ENCODE peak calls at places on chromosomes 16 and 17, in ten cellular contexts. Y, Q, D, C, N, V, B, A, R and O are unnamed samples.
A peak's percentile ranks its signal among the peaks of the same experiment; 100 is the strongest.

GRCh38 chr17:57396515-57396921 is 140.2 kb downstream of the MSI2 start:
- DNase-seq in N (no peak), B (no peak), V (no peak), A (no peak), C (no peak), R (no peak), Q (no peak), D (no peak), Y (no peak), O (peak; percentile 68)

GRCh38 chr17:69367298-69367697 is 40.4 kb upstream of the ABCA5 start:
- DNase-seq in N (no peak), B (no peak), A (no peak), Q (no peak), Y (no peak), D (no peak), R (peak; percentile 25), V (no peak), C (no peak), O (no peak)

GRCh38 chr17:43572368-43572980 is 26.3 kb upstream of the ETV4 start:
- DNase-seq in N (no peak), A (no peak), Q (no peak), B (no peak), D (peak; percentile 57), C (no peak), V (no peak), R (no peak), Y (no peak), O (no peak)

GRCh38 chr16:57277586-57277985 is 6.9 kb downstream of the PLLP start:
- DNase-seq in D (peak; percentile 73), Q (no peak), V (peak; percentile 53), N (peak; percentile 27), R (peak; percentile 56), A (no peak), C (peak; percentile 77), Y (no peak), B (peak; percentile 90), O (no peak)

GRCh38 chr16:72924918-72925630 is 122.9 kb downstream of the ZFHX3 start:
- DNase-seq in B (no peak), R (no peak), V (no peak), C (peak; percentile 85), A (no peak), Q (no peak), D (no peak), Y (peak; percentile 84), N (no peak), O (no peak)

GRCh38 chr17:56317351-56318208 is 164.3 kb downstream of the ANKFN1 start:
- DNase-seq in Y (no peak), B (no peak), A (no peak), Q (no peak), N (no peak), C (no peak), R (no peak), D (no peak), V (no peak), O (no peak)

GRCh38 chr17:57545836-57546305 is 199.2 kb downstream of the CCDC182 start:
- DNase-seq in C (no peak), D (no peak), V (no peak), A (no peak), Q (no peak), B (no peak), R (no peak), Y (no peak), N (no peak), O (no peak)

GRCh38 chr17:61766520-61766919 is 96.8 kb downstream of the BRIP1 start:
- DNase-seq in Y (no peak), A (no peak), Q (no peak), C (no peak), B (no peak), N (no peak), V (no peak), R (no peak), D (peak; percentile 28), O (no peak)

GRCh38 chr17:38560503-38561318 is 45.0 kb downstream of the SRCIN1 start:
- DNase-seq in Q (no peak), N (no peak), R (peak; percentile 47), D (no peak), A (peak; percentile 22), V (no peak), Y (no peak), B (no peak), C (no peak), O (no peak)

GRCh38 chr17:55620023-55620422 is 102.6 kb downstream of the TMEM100 start:
- DNase-seq in Q (no peak), Y (no peak), D (no peak), R (no peak), B (no peak), A (no peak), V (no peak), C (no peak), N (no peak), O (no peak)

GRCh38 chr17:51322390-51323029 is 62.2 kb downstream of the UTP18 start:
- DNase-seq in D (peak; percentile 43), R (peak; percentile 51), Q (no peak), C (peak; percentile 36), V (no peak), Y (no peak), N (no peak), B (no peak), A (no peak), O (no peak)

GRCh38 chr17:1714488-1714979 is 4.4 kb upstream of the TLCD2 start:
- DNase-seq in Q (peak; percentile 99), Y (peak; percentile 96), D (peak; percentile 97), A (peak; percentile 100), C (peak; percentile 96), B (peak; percentile 89), V (peak; percentile 99), R (peak; percentile 99), N (peak; percentile 97), O (peak; percentile 76)

GRCh38 chr17:4554441-4554996 is 665 bp downstream of the MYBBP1A start:
- DNase-seq in C (no peak), R (no peak), B (no peak), V (peak; percentile 51), Q (no peak), A (no peak), N (no peak), D (no peak), Y (no peak), O (no peak)

GRCh38 chr16:29729116-29729521 is 16.7 kb downstream of the C16orf54 start:
- DNase-seq in B (no peak), V (no peak), A (peak; percentile 14), D (peak; percentile 47), N (no peak), Y (no peak), R (peak; percentile 68), C (peak; percentile 20), Q (no peak), O (no peak)

GRCh38 chr16:66699898-66700297 is 3.4 kb upstream of the CMTM4 start:
- DNase-seq in A (no peak), C (no peak), B (no peak), D (no peak), R (no peak), Y (no peak), V (no peak), Q (no peak), N (no peak), O (no peak)

GRCh38 chr16:24367186-24367585 is 111.1 kb downstream of the CACNG3 start:
- DNase-seq in D (no peak), N (no peak), A (no peak), Y (no peak), B (no peak), Q (no peak), V (no peak), R (no peak), C (no peak), O (peak; percentile 27)

GRCh38 chr16:58814348-58814801 is 80.3 kb upstream of the GOT2 start:
- DNase-seq in Y (peak; percentile 53), C (peak; percentile 54), N (no peak), R (peak; percentile 54), V (no peak), Q (no peak), D (peak; percentile 30), B (peak; percentile 5), A (peak; percentile 23), O (peak; percentile 61)

GRCh38 chr17:48335858-48336500 is 94.0 kb downstream of the SKAP1 start:
- DNase-seq in Q (no peak), R (peak; percentile 67), A (no peak), Y (no peak), D (peak; percentile 38), N (no peak), B (no peak), V (no peak), C (peak; percentile 20), O (no peak)
- TF ChIP-seq CTCF in Q (peak; percentile 78), R (peak; percentile 60), A (peak; percentile 75), Y (peak; percentile 56), D (peak; percentile 89), N (peak; percentile 65), B (peak; percentile 50), V (peak; percentile 76), C (peak; percentile 50), O (peak; percentile 85)

GRCh38 chr17:16922386-16923096 is 49.4 kb downstream of the TNFRSF13B start:
- DNase-seq in R (no peak), V (no peak), D (no peak), Y (no peak), A (no peak), Q (no peak), N (no peak), C (no peak), B (no peak), O (no peak)
- TF ChIP-seq CTCF in R (no peak), V (peak; percentile 16), D (peak; percentile 29), Y (no peak), A (no peak), Q (no peak), N (no peak), C (no peak), B (no peak), O (no peak)

GRCh38 chr16:4489030-4489429 is 12.8 kb downstream of the HMOX2 start:
- DNase-seq in R (peak; percentile 85), N (no peak), Q (no peak), A (no peak), C (no peak), D (peak; percentile 72), V (no peak), B (peak; percentile 74), Y (no peak), O (no peak)
- TF ChIP-seq CTCF in R (no peak), N (no peak), Q (no peak), A (no peak), C (no peak), D (no peak), V (no peak), B (no peak), Y (no peak), O (no peak)

GRCh38 chr17:67360880-67361279 is 5.5 kb downstream of the PSMD12 start:
- DNase-seq in V (no peak), Q (no peak), N (no peak), D (no peak), B (no peak), Y (no peak), R (no peak), A (no peak), C (no peak), O (no peak)

GRCh38 chr17:67365762-67366192 is 600 bp downstream of the PSMD12 start:
- DNase-seq in D (peak; percentile 53), R (peak; percentile 69), B (no peak), N (no peak), V (no peak), Q (no peak), Y (no peak), A (no peak), C (no peak), O (no peak)

GRCh38 chr17:67362173-67362572 is 4.2 kb downstream of the PSMD12 start:
- DNase-seq in D (no peak), Q (no peak), C (no peak), N (no peak), V (no peak), Y (no peak), A (no peak), B (no peak), R (no peak), O (no peak)

GRCh38 chr17:67364847-67365761 is 1.3 kb downstream of the PSMD12 start:
- DNase-seq in R (no peak), N (no peak), Y (no peak), Q (no peak), B (no peak), C (peak; percentile 22), D (no peak), V (no peak), A (no peak), O (no peak)

GRCh38 chr17:67366193-67367157 is at the start of gene PSMD12:
- DNase-seq in B (no peak), A (peak; percentile 94), C (peak; percentile 96), N (peak; percentile 98), V (peak; percentile 95), D (peak; percentile 85), Q (peak; percentile 98), R (peak; percentile 94), Y (peak; percentile 94), O (peak; percentile 98)
- TF ChIP-seq CTCF in B (peak; percentile 1), A (no peak), C (no peak), N (no peak), V (no peak), D (peak; percentile 27), Q (no peak), R (no peak), Y (no peak), O (no peak)